ENCODE peak calls at places on chromosomes 5 and 9, in ten cellular contexts. M, I, Z, X, B, H, T, W, P and J are unnamed samples. For H3K27me3, the result is how much of the 10 kb centered on the place peaks cover.

GRCh38 chr9:92607773-92608172 is 62.2 kb downstream of the IPPK start:
- DNase-seq in T (no peak), X (no peak), W (no peak), H (peak), B (no peak), M (peak), P (no peak), Z (no peak), I (no peak), J (no peak)

GRCh38 chr9:88753691-88754367 is 218.9 kb downstream of the NXNL2 start:
- DNase-seq in Z (no peak), T (no peak), W (peak), I (no peak), B (no peak), X (no peak), H (no peak), M (peak), P (no peak), J (no peak)

GRCh38 chr5:61280205-61280604 is 51.9 kb upstream of the ZSWIM6 start:
- DNase-seq in X (no peak), Z (peak), W (no peak), M (peak), I (no peak), H (peak), P (no peak), T (no peak), B (no peak), J (peak)

GRCh38 chr9:76926846-76927245 is 20.9 kb upstream of the PRUNE2 start:
- DNase-seq in M (no peak), X (no peak), W (no peak), Z (no peak), H (peak), I (no peak), B (no peak), P (no peak), T (no peak), J (no peak)

GRCh38 chr9:126412945-126413344 is 86.3 kb downstream of the MVB12B start:
- DNase-seq in X (no peak), W (no peak), H (no peak), Z (no peak), M (no peak), B (no peak), T (no peak), I (no peak), P (no peak), J (no peak)

GRCh38 chr5:1734271-1734907 is 65.2 kb downstream of the MRPL36 start:
- DNase-seq in I (no peak), M (no peak), Z (peak), X (no peak), H (no peak), W (no peak), B (no peak), T (no peak), P (no peak), J (no peak)

GRCh38 chr9:26971721-26972120 is 15.5 kb downstream of the IFT74 start:
- DNase-seq in P (no peak), B (no peak), T (no peak), W (no peak), H (no peak), I (no peak), M (no peak), Z (no peak), X (no peak), J (no peak)

GRCh38 chr9:116471093-116471906 is 215.8 kb upstream of the TRIM32 start:
- DNase-seq in P (peak), B (peak), W (peak), X (no peak), Z (peak), M (peak), H (peak), T (peak), I (no peak), J (peak)

GRCh38 chr9:15707000-15707399 is 154.2 kb downstream of the CCDC171 start:
- DNase-seq in P (no peak), H (no peak), M (no peak), X (no peak), B (no peak), T (no peak), I (no peak), W (no peak), Z (no peak), J (no peak)

GRCh38 chr5:118698774-118699173 is 289.6 kb downstream of the DTWD2 start:
- DNase-seq in X (no peak), I (no peak), M (no peak), T (peak), P (peak), Z (no peak), W (no peak), B (no peak), H (no peak), J (no peak)

GRCh38 chr5:143066556-143067281 is 296.5 kb downstream of the ARHGAP26 start:
- DNase-seq in I (no peak), P (no peak), M (no peak), B (no peak), X (no peak), H (no peak), T (no peak), Z (no peak), W (peak), J (no peak)

GRCh38 chr5:135106610-135107009 is 72.6 kb upstream of the PITX1 start:
- DNase-seq in W (no peak), H (peak), T (no peak), X (no peak), I (no peak), P (no peak), Z (no peak), M (no peak), B (no peak), J (no peak)

GRCh38 chr9:127077658-127077975 is 44.8 kb downstream of the ANGPTL2 start:
- DNase-seq in Z (no peak), P (no peak), X (no peak), M (no peak), W (no peak), B (no peak), T (peak), I (no peak), H (no peak), J (no peak)

GRCh38 chr5:80565330-80565729 is 4.8 kb downstream of the ANKRD34B start:
- DNase-seq in X (no peak), Z (no peak), P (no peak), M (no peak), I (no peak), W (no peak), B (no peak), T (peak), H (no peak), J (peak)

GRCh38 chr5:56100429-56101176 is 105.8 kb upstream of the IL6ST start:
- DNase-seq in X (no peak), I (no peak), M (no peak), T (no peak), H (no peak), B (no peak), Z (no peak), P (no peak), W (no peak), J (no peak)

GRCh38 chr5:6704361-6704851 is 8.8 kb upstream of the TENT4A start:
- DNase-seq in I (peak), H (peak), Z (peak), T (no peak), W (peak), B (no peak), X (no peak), M (peak), P (no peak), J (peak)

GRCh38 chr9:84779892-84780291 is 110.4 kb downstream of the NTRK2 start:
- DNase-seq in I (no peak), Z (no peak), M (no peak), W (no peak), B (no peak), T (no peak), H (no peak), P (no peak), X (no peak), J (no peak)

GRCh38 chr5:6649186-6649585 is 15.9 kb downstream of the SRD5A1 start:
- DNase-seq in I (no peak), X (no peak), B (no peak), H (no peak), Z (no peak), P (peak), W (no peak), M (peak), T (peak), J (no peak)

GRCh38 chr9:73230257-73230656 is 78.6 kb downstream of the ANXA1 start:
- DNase-seq in T (no peak), Z (no peak), H (peak), I (no peak), W (no peak), B (no peak), X (no peak), P (no peak), M (no peak), J (no peak)

GRCh38 chr9:14057347-14058077 is 256.4 kb downstream of the NFIB start:
- DNase-seq in B (no peak), X (no peak), W (no peak), T (peak), Z (no peak), H (no peak), P (no peak), I (no peak), M (no peak), J (no peak)

GRCh38 chr9:134547161-134548100 is 94.2 kb upstream of the COL5A1 start:
- DNase-seq in M (no peak), W (peak), T (no peak), B (no peak), I (no peak), Z (no peak), P (no peak), X (no peak), H (no peak), J (no peak)

GRCh38 chr5:65862384-65862783 is 64.0 kb upstream of the ERBIN start:
- DNase-seq in H (no peak), M (no peak), P (no peak), X (no peak), Z (no peak), W (no peak), B (no peak), T (no peak), I (no peak), J (no peak)

GRCh38 chr5:69224520-69224919 is 10.2 kb upstream of the CDK7 start:
- DNase-seq in P (no peak), Z (peak), H (no peak), X (no peak), I (no peak), B (no peak), T (no peak), M (no peak), W (no peak), J (no peak)

GRCh38 chr5:135100011-135100410 is 66.0 kb upstream of the PITX1 start:
- DNase-seq in Z (no peak), P (no peak), T (no peak), I (no peak), H (no peak), W (no peak), X (no peak), B (no peak), M (no peak), J (no peak)

GRCh38 chr5:57989378-57989777 is 470.5 kb downstream of the PLK2 start:
- DNase-seq in P (no peak), X (no peak), H (peak), M (peak), I (no peak), B (no peak), W (no peak), Z (no peak), T (no peak), J (peak)

GRCh38 chr9:4740623-4741364 is at the start of gene AK3:
- DNase-seq in P (peak), W (peak), Z (peak), B (peak), X (peak), M (peak), I (peak), T (peak), H (peak), J (peak)

GRCh38 chr5:179759961-179760541 is 27.4 kb downstream of the MAML1 start:
- DNase-seq in X (no peak), P (no peak), T (no peak), Z (no peak), W (no peak), M (peak), I (no peak), B (no peak), H (no peak), J (no peak)

GRCh38 chr5:157816682-157817268 is 42.2 kb downstream of the CLINT1 start:
- DNase-seq in B (no peak), Z (no peak), T (no peak), H (no peak), I (no peak), M (peak), X (no peak), P (no peak), W (no peak), J (no peak)

GRCh38 chr9:100595391-100596199 is 17.7 kb downstream of the CAVIN4 start:
- DNase-seq in P (no peak), H (peak), Z (no peak), T (peak), W (no peak), X (no peak), I (peak), M (peak), B (peak), J (peak)

GRCh38 chr5:44914221-44914620 is 105.5 kb downstream of the MRPS30 start:
- DNase-seq in X (no peak), B (no peak), T (no peak), M (no peak), P (no peak), I (no peak), H (no peak), W (no peak), Z (no peak), J (no peak)

GRCh38 chr9:3810231-3810630 is 284.4 kb upstream of the RFX3 start:
- DNase-seq in W (no peak), B (no peak), M (no peak), T (no peak), X (no peak), H (no peak), I (no peak), Z (no peak), P (no peak), J (no peak)

GRCh38 chr9:81879501-81879916 is 48.7 kb upstream of the SPATA31D4 start:
- DNase-seq in X (no peak), B (no peak), H (peak), M (peak), T (no peak), Z (no peak), P (no peak), W (no peak), I (no peak), J (no peak)

GRCh38 chr9:104868687-104869404 is 59.1 kb downstream of the ABCA1 start:
- DNase-seq in W (peak), M (peak), T (peak), X (no peak), H (peak), Z (peak), B (peak), P (peak), I (no peak), J (peak)

GRCh38 chr5:79133121-79133656 is 21.6 kb downstream of the BHMT start:
- DNase-seq in P (no peak), H (peak), X (no peak), T (peak), B (peak), M (peak), I (no peak), W (no peak), Z (no peak), J (no peak)

GRCh38 chr5:139592289-139592688 is 31.1 kb downstream of the UBE2D2 start:
- DNase-seq in I (no peak), Z (no peak), M (no peak), B (no peak), W (no peak), P (no peak), X (no peak), T (no peak), H (no peak), J (no peak)

GRCh38 chr5:146620031-146620662 is 104.2 kb upstream of the GPR151 start:
- DNase-seq in T (no peak), X (no peak), P (no peak), B (no peak), W (no peak), I (peak), H (no peak), M (no peak), Z (no peak), J (no peak)

GRCh38 chr5:105371169-105371568 is 1808.6 kb upstream of the NUDT12 start:
- DNase-seq in M (no peak), I (no peak), W (no peak), H (no peak), T (no peak), X (no peak), P (no peak), B (no peak), Z (no peak), J (no peak)

GRCh38 chr5:41843456-41844112 is 26.6 kb downstream of the OXCT1 start:
- DNase-seq in W (no peak), T (peak), P (no peak), H (peak), X (no peak), M (peak), I (peak), Z (no peak), B (peak), J (peak)

GRCh38 chr5:490116-491094 is 33.8 kb downstream of the SLC9A3 start:
- DNase-seq in M (no peak), X (no peak), Z (no peak), I (no peak), P (no peak), B (no peak), H (no peak), W (no peak), T (no peak), J (no peak)

GRCh38 chr5:489689-490080 is 34.6 kb downstream of the SLC9A3 start:
- DNase-seq in W (no peak), I (no peak), Z (no peak), X (no peak), P (no peak), T (no peak), M (no peak), B (no peak), H (no peak), J (no peak)

GRCh38 chr5:488241-488640 is 36.0 kb downstream of the SLC9A3 start:
- DNase-seq in I (no peak), T (no peak), Z (no peak), H (no peak), X (no peak), B (no peak), M (no peak), W (no peak), P (no peak), J (no peak)

GRCh38 chr5:491119-491855 is 33.0 kb downstream of the SLC9A3 start:
- DNase-seq in Z (no peak), W (no peak), T (no peak), M (no peak), H (no peak), X (no peak), P (no peak), B (no peak), I (no peak), J (no peak)

DNA sequence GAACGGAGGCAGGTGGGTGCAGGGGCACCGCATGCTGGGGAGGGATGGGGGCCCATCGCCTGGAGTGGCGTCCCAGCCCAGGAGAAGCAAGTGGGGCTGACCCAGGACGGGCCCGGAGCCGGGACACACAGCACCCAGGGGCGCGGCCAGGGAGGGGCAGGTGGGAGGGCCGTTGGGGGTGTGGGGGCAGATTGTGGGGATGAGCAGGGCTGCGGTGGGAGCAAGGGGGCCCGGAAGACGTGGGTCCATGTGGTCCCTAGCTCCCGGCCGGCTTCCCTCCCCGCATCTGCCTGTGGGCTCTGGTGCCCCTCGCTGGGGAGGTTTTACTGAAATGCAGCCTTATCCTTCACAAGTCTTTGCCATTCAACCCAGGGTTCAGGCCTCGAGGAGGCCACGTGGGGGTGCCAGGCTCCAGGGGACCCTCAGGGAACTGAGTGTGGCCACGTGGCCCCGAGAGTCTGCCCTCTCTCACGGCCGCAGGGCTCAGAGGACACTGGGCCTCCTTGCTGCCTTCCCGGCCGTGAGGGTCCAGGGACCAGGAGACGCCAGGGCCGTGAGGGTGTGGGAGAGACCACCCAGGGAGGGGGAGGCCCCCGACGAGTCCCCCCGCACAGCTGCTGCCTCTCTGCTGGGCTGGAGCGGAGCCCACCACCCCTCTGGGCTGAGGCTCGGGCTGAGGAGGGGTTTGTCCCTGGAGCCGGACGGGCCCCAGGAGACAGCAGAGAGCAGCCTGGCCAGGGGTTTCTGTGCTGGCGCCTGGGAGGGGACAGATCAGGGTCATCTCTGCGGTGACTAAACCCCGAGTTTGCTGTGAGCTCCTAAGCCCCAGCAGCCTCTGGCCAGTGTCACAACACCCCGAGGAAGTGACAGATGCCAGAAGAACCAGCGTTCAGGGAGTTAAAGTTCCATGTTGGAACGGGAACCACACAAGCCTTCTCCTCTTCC is 35.2 kb downstream of the SLC9A3 start:
- DNase-seq in I (no peak), T (no peak), Z (no peak), X (no peak), W (no peak), H (no peak), P (no peak), M (no peak), B (no peak), J (no peak)
- H3K27me3 ChIP-seq in I (under half), T (under half), Z (under half), X (under half), W (half or more), H (under half), P (under half), M (under half), B (under half), J (under half)

GRCh38 chr9:129654641-129655040 is 10.8 kb upstream of the PRRX2 start:
- DNase-seq in X (no peak), M (no peak), B (no peak), Z (no peak), T (no peak), H (no peak), W (no peak), P (no peak), I (no peak), J (no peak)
- H3K27me3 ChIP-seq in X (under half), M (under half), B (under half), Z (under half), T (under half), H (under half), W (under half), P (under half), I (under half), J (under half)

GRCh38 chr9:129580211-129580915 is 40.5 kb downstream of the C9orf50 start:
- DNase-seq in Z (no peak), M (no peak), I (no peak), B (no peak), H (no peak), P (no peak), X (no peak), W (no peak), T (no peak), J (no peak)
- H3K27me3 ChIP-seq in Z (under half), M (under half), I (under half), B (under half), H (under half), P (under half), X (under half), W (under half), T (under half), J (under half)

GRCh38 chr5:133844836-133845235 is 123.6 kb downstream of the C5orf15 start:
- DNase-seq in M (no peak), P (peak), W (no peak), Z (no peak), I (no peak), T (no peak), X (no peak), H (no peak), B (no peak), J (no peak)
- H3K27me3 ChIP-seq in M (half or more), P (under half), W (under half), Z (under half), I (under half), T (under half), X (under half), H (under half), B (under half), J (under half)

DNA sequence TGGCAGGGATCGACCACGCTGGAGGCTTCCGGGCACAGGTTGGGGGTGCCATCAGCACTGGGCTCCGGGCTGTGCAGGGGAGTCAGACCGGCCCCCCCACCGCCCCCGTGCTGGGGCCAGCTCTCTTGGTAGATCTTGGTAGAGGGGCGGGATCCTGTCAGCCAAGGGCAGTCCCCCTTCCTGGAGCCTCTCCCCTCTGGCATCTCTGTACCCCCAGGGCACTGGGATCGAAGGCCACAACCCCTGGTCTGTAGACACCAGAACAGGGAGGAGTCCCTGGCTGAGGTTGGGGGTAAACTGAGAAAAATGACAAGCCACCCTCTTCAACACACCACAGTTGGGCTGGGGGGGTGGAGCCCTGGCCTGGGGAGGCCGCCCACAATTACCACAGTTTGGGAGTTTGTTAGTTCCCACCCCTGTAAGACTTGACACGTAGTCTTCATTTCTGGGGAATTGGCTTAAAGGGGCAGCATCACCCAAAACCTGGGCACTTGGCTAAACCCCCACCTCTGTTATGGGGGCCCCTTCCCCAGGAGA is 885 bp downstream of the CERCAM start:
- DNase-seq in P (no peak), M (no peak), I (no peak), H (peak), X (no peak), W (peak), T (no peak), Z (no peak), B (no peak), J (peak)
- H3K27me3 ChIP-seq in P (under half), M (under half), I (under half), H (under half), X (under half), W (under half), T (under half), Z (under half), B (half or more), J (under half)